ENCODE peak calls at places on chromosomes 6 and 20, in six cellular contexts. One of them, this sample, is unnamed.

GRCh38 chr6:100426241-100426640 is 38.5 kb downstream of the SIM1 start:
- DNase-seq in WTC11: no peak
- DNase-seq in GM12865: no peak
- DNase-seq in breast epithelium: no peak
- DNase-seq in GM23338: no peak
- DNase-seq in CD8-positive, alpha-beta T cell: no peak
- DNase-seq in this sample: no peak

GRCh38 chr6:524803-525202 is 132.1 kb downstream of the HUS1B start:
- DNase-seq in WTC11: peak
- DNase-seq in GM12865: peak
- DNase-seq in breast epithelium: no peak
- DNase-seq in GM23338: no peak
- DNase-seq in CD8-positive, alpha-beta T cell: peak
- DNase-seq in this sample: no peak

GRCh38 chr6:5556011-5556410 is 294.7 kb downstream of the FARS2 start:
- DNase-seq in WTC11: no peak
- DNase-seq in GM12865: no peak
- DNase-seq in breast epithelium: no peak
- DNase-seq in GM23338: no peak
- DNase-seq in CD8-positive, alpha-beta T cell: no peak
- DNase-seq in this sample: no peak

GRCh38 chr20:46215913-46216707 is 92.2 kb downstream of the CDH22 start:
- DNase-seq in WTC11: peak
- DNase-seq in GM12865: no peak
- DNase-seq in breast epithelium: no peak
- DNase-seq in GM23338: peak
- DNase-seq in CD8-positive, alpha-beta T cell: no peak
- DNase-seq in this sample: no peak

GRCh38 chr6:170165085-170165484 is 125.8 kb downstream of the DLL1 start:
- DNase-seq in WTC11: no peak
- DNase-seq in GM12865: no peak
- DNase-seq in breast epithelium: no peak
- DNase-seq in GM23338: no peak
- DNase-seq in CD8-positive, alpha-beta T cell: no peak
- DNase-seq in this sample: peak

GRCh38 chr6:37514377-37514776 is 14.7 kb upstream of the CCDC167 start:
- DNase-seq in WTC11: no peak
- DNase-seq in GM12865: no peak
- DNase-seq in breast epithelium: no peak
- DNase-seq in GM23338: no peak
- DNase-seq in CD8-positive, alpha-beta T cell: peak
- DNase-seq in this sample: no peak

GRCh38 chr20:59829415-59830106 is 103.9 kb downstream of the SYCP2 start:
- DNase-seq in WTC11: no peak
- DNase-seq in GM12865: no peak
- DNase-seq in breast epithelium: no peak
- DNase-seq in GM23338: no peak
- DNase-seq in CD8-positive, alpha-beta T cell: no peak
- DNase-seq in this sample: no peak

GRCh38 chr6:112979830-112980229 is 632.7 kb downstream of the RFPL4B start:
- DNase-seq in WTC11: no peak
- DNase-seq in GM12865: no peak
- DNase-seq in breast epithelium: no peak
- DNase-seq in GM23338: no peak
- DNase-seq in CD8-positive, alpha-beta T cell: no peak
- DNase-seq in this sample: no peak

GRCh38 chr6:145836767-145837166 is 22.2 kb upstream of the FBXO30 start:
- DNase-seq in WTC11: no peak
- DNase-seq in GM12865: no peak
- DNase-seq in breast epithelium: no peak
- DNase-seq in GM23338: no peak
- DNase-seq in CD8-positive, alpha-beta T cell: no peak
- DNase-seq in this sample: no peak

GRCh38 chr6:163324928-163325784 is 89.4 kb upstream of the QKI start:
- DNase-seq in WTC11: no peak
- DNase-seq in GM12865: no peak
- DNase-seq in breast epithelium: no peak
- DNase-seq in GM23338: no peak
- DNase-seq in CD8-positive, alpha-beta T cell: no peak
- DNase-seq in this sample: no peak

GRCh38 chr20:3863317-3863716 is 16.7 kb downstream of the MAVS start:
- DNase-seq in WTC11: no peak
- DNase-seq in GM12865: peak
- DNase-seq in breast epithelium: no peak
- DNase-seq in GM23338: no peak
- DNase-seq in CD8-positive, alpha-beta T cell: no peak
- DNase-seq in this sample: no peak

GRCh38 chr20:44089987-44090674 is 96.9 kb downstream of the JPH2 start:
- DNase-seq in WTC11: no peak
- DNase-seq in GM12865: peak
- DNase-seq in breast epithelium: no peak
- DNase-seq in GM23338: no peak
- DNase-seq in CD8-positive, alpha-beta T cell: no peak
- DNase-seq in this sample: peak

GRCh38 chr20:17624551-17625245 is 54.8 kb downstream of the DSTN start:
- DNase-seq in WTC11: peak
- DNase-seq in GM12865: no peak
- DNase-seq in breast epithelium: no peak
- DNase-seq in GM23338: no peak
- DNase-seq in CD8-positive, alpha-beta T cell: no peak
- DNase-seq in this sample: peak

GRCh38 chr6:134035823-134036296 is 16.6 kb downstream of the SLC2A12 start:
- DNase-seq in WTC11: no peak
- DNase-seq in GM12865: peak
- DNase-seq in breast epithelium: peak
- DNase-seq in GM23338: no peak
- DNase-seq in CD8-positive, alpha-beta T cell: no peak
- DNase-seq in this sample: no peak

GRCh38 chr6:45548657-45549515 is 171.2 kb upstream of the SUPT3H start:
- DNase-seq in WTC11: no peak
- DNase-seq in GM12865: peak
- DNase-seq in breast epithelium: no peak
- DNase-seq in GM23338: no peak
- DNase-seq in CD8-positive, alpha-beta T cell: no peak
- DNase-seq in this sample: no peak

GRCh38 chr20:13102689-13103088 is 93.9 kb downstream of the SPTLC3 start:
- DNase-seq in WTC11: no peak
- DNase-seq in GM12865: no peak
- DNase-seq in breast epithelium: no peak
- DNase-seq in GM23338: no peak
- DNase-seq in CD8-positive, alpha-beta T cell: no peak
- DNase-seq in this sample: no peak

GRCh38 chr6:129309154-129309553 is 400.8 kb downstream of the ARHGAP18 start:
- DNase-seq in WTC11: no peak
- DNase-seq in GM12865: no peak
- DNase-seq in breast epithelium: no peak
- DNase-seq in GM23338: no peak
- DNase-seq in CD8-positive, alpha-beta T cell: no peak
- DNase-seq in this sample: no peak

GRCh38 chr6:75012018-75012417 is 193.8 kb downstream of the COL12A1 start:
- DNase-seq in WTC11: no peak
- DNase-seq in GM12865: no peak
- DNase-seq in breast epithelium: no peak
- DNase-seq in GM23338: no peak
- DNase-seq in CD8-positive, alpha-beta T cell: no peak
- DNase-seq in this sample: no peak

GRCh38 chr6:54011277-54011648 is 100.0 kb upstream of the MLIP start:
- DNase-seq in WTC11: no peak
- DNase-seq in GM12865: no peak
- DNase-seq in breast epithelium: no peak
- DNase-seq in GM23338: no peak
- DNase-seq in CD8-positive, alpha-beta T cell: no peak
- DNase-seq in this sample: no peak

GRCh38 chr6:40874495-40874894 is 164.5 kb downstream of the UNC5CL start:
- DNase-seq in WTC11: peak
- DNase-seq in GM12865: no peak
- DNase-seq in breast epithelium: peak
- DNase-seq in GM23338: peak
- DNase-seq in CD8-positive, alpha-beta T cell: no peak
- DNase-seq in this sample: no peak

GRCh38 chr6:45132683-45133294 is 195.3 kb upstream of the RUNX2 start:
- DNase-seq in WTC11: no peak
- DNase-seq in GM12865: no peak
- DNase-seq in breast epithelium: no peak
- DNase-seq in GM23338: no peak
- DNase-seq in CD8-positive, alpha-beta T cell: no peak
- DNase-seq in this sample: no peak

GRCh38 chr20:50559149-50559548 is 49.0 kb downstream of the PTPN1 start:
- DNase-seq in WTC11: no peak
- DNase-seq in GM12865: no peak
- DNase-seq in breast epithelium: no peak
- DNase-seq in GM23338: no peak
- DNase-seq in CD8-positive, alpha-beta T cell: no peak
- DNase-seq in this sample: no peak

GRCh38 chr6:132527791-132528190 is 10.3 kb upstream of the TAAR9 start:
- DNase-seq in WTC11: no peak
- DNase-seq in GM12865: no peak
- DNase-seq in breast epithelium: no peak
- DNase-seq in GM23338: no peak
- DNase-seq in CD8-positive, alpha-beta T cell: no peak
- DNase-seq in this sample: no peak

GRCh38 chr6:125947581-125947980 is 9.0 kb upstream of the HINT3 start:
- DNase-seq in WTC11: no peak
- DNase-seq in GM12865: no peak
- DNase-seq in breast epithelium: no peak
- DNase-seq in GM23338: no peak
- DNase-seq in CD8-positive, alpha-beta T cell: no peak
- DNase-seq in this sample: no peak

GRCh38 chr20:432208-432607 is 24.1 kb downstream of the RBCK1 start:
- DNase-seq in WTC11: no peak
- DNase-seq in GM12865: no peak
- DNase-seq in breast epithelium: no peak
- DNase-seq in GM23338: no peak
- DNase-seq in CD8-positive, alpha-beta T cell: no peak
- DNase-seq in this sample: no peak

GRCh38 chr6:1611322-1611571 is 1.5 kb downstream of the FOXC1 start:
- DNase-seq in WTC11: peak
- DNase-seq in GM12865: no peak
- DNase-seq in breast epithelium: no peak
- DNase-seq in GM23338: peak
- DNase-seq in CD8-positive, alpha-beta T cell: no peak
- DNase-seq in this sample: no peak

GRCh38 chr6:5389086-5389745 is 127.9 kb downstream of the FARS2 start:
- DNase-seq in WTC11: no peak
- DNase-seq in GM12865: no peak
- DNase-seq in breast epithelium: no peak
- DNase-seq in GM23338: no peak
- DNase-seq in CD8-positive, alpha-beta T cell: no peak
- DNase-seq in this sample: no peak

DNA sequence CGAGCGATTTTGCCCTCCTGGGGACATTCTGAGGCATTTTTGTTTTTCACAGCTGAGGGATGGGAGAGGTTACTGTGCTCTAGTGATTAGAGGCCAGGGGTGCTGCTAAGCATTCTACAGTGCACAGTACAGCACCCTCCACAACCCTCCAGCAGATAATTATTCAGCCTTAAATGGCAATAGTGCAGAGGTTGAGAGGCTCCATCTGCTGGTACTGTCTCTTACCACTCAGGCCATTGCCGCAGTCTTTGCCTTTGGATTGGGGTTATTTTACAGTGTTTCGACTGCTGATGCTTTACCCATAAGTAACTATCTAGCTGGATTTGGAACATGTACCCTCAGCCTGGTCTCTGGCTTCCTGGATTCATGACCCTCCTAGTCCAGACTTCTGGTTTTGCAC is 705.3 kb downstream of the KIF16B start:
- DNase-seq in WTC11: peak
- DNase-seq in GM12865: no peak
- DNase-seq in breast epithelium: no peak
- DNase-seq in GM23338: peak
- DNase-seq in CD8-positive, alpha-beta T cell: no peak
- DNase-seq in this sample: no peak
- TF ChIP-seq CTCF in WTC11: no peak
- TF ChIP-seq CTCF in GM12865: no peak
- TF ChIP-seq CTCF in breast epithelium: no peak
- TF ChIP-seq CTCF in GM23338: peak
- TF ChIP-seq CTCF in CD8-positive, alpha-beta T cell: no peak
- TF ChIP-seq CTCF in this sample: no peak

GRCh38 chr6:105135056-105135455 is 44.8 kb downstream of the POPDC3 start:
- DNase-seq in WTC11: no peak
- DNase-seq in GM12865: no peak
- DNase-seq in breast epithelium: no peak
- DNase-seq in GM23338: peak
- DNase-seq in CD8-positive, alpha-beta T cell: no peak
- DNase-seq in this sample: no peak
- TF ChIP-seq CTCF in WTC11: no peak
- TF ChIP-seq CTCF in GM12865: no peak
- TF ChIP-seq CTCF in breast epithelium: no peak
- TF ChIP-seq CTCF in GM23338: no peak
- TF ChIP-seq CTCF in CD8-positive, alpha-beta T cell: no peak
- TF ChIP-seq CTCF in this sample: no peak

DNA sequence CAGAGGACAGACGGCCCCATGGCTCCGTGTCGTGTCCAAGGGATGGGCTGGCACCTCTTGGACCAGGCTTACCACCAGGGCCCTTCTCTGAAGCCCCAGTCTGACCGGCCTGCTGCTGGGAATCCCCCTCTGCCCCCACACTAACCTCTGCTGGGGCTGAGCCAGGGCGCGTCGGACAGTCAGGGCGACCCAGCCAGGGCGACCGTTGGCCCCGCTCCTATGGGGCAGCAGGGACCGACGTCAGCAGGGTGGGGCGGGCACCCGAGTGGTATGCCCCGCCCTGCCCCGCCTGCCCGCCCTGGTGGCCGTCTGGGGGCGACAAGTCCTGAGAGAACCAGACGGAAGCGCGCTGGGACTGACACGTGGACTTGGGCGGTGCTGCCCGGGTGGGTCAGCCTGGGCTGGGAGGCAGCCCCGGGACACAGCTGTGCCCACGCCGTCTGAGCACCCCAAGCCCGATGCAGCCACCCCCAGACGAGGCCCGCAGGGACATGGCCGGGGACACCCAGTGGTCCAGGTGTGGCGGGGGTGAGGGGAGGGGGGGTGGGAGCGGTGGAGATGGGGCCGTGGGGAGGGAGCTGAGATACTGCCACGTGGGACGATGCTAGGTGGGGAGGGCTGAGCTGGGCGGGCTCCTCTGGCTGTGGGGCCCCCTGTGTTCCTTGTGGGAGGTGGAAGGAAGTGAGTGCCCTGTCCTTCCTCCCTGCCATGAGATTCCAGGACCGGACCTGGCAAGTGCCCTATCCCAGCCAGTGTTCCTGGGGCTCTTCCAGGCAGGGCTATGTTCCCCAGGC is at the start of gene SLC17A9:
- DNase-seq in WTC11: peak
- DNase-seq in GM12865: peak
- DNase-seq in breast epithelium: no peak
- DNase-seq in GM23338: peak
- DNase-seq in CD8-positive, alpha-beta T cell: peak
- DNase-seq in this sample: peak
- TF ChIP-seq CTCF in WTC11: no peak
- TF ChIP-seq CTCF in GM12865: peak
- TF ChIP-seq CTCF in breast epithelium: no peak
- TF ChIP-seq CTCF in GM23338: no peak
- TF ChIP-seq CTCF in CD8-positive, alpha-beta T cell: no peak
- TF ChIP-seq CTCF in this sample: no peak

DNA sequence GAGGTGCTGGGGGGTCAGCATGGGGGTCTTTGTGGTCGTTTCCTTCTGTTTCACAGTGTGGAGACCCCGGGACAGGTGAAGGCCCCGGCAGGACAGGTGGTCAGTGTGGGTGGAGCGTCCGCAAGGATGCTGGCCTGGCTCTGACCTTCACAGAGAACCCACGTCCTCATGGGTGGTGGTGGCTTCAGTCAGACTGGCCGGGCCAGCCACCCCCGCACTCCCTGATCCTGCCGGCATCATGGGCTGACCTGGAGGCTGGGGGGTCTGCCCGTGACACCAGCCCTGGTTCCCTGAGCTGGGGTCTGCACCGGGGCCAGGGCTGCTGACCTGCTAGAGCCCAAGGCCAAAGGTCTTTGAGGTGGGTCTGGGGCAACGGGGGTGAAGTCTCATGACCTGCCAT is 41.9 kb downstream of the CDH4 start:
- DNase-seq in WTC11: no peak
- DNase-seq in GM12865: no peak
- DNase-seq in breast epithelium: no peak
- DNase-seq in GM23338: no peak
- DNase-seq in CD8-positive, alpha-beta T cell: no peak
- DNase-seq in this sample: no peak
- TF ChIP-seq CTCF in WTC11: no peak
- TF ChIP-seq CTCF in GM12865: no peak
- TF ChIP-seq CTCF in breast epithelium: no peak
- TF ChIP-seq CTCF in GM23338: no peak
- TF ChIP-seq CTCF in CD8-positive, alpha-beta T cell: no peak
- TF ChIP-seq CTCF in this sample: no peak